ENCODE peak calls at places on chromosomes 12 and 14, in six cellular contexts. X is GM06990, C is GM23248, V is GM12878, W is left ventricle myocardium inferior, N is tibial nerve. L is an unnamed sample.

GRCh38 chr14:101560534-101561113 is 671 bp upstream of the DIO3 start:
- DNase-seq in N (no peak), W (no peak), C (no peak), V (no peak), X (no peak), L (no peak)

GRCh38 chr14:79515158-79515557 is 696.1 kb downstream of the DIO2 start:
- DNase-seq in C (peak; percentile 1), W (no peak), V (no peak), X (no peak), N (no peak), L (no peak)

GRCh38 chr12:104687823-104688573 is 231.2 kb downstream of the CHST11 start:
- DNase-seq in V (no peak), C (no peak), X (no peak), W (no peak), N (no peak), L (no peak)

GRCh38 chr12:43776498-43776897 is 17.7 kb downstream of the IRAK4 start:
- DNase-seq in X (no peak), V (no peak), N (no peak), W (no peak), C (peak; percentile 49), L (no peak)

GRCh38 chr12:21989819-21990412 is 48.7 kb upstream of the ABCC9 start:
- DNase-seq in W (no peak), V (no peak), N (no peak), C (peak; percentile 72), X (no peak), L (no peak)

GRCh38 chr14:24100197-24100981 is 6.3 kb downstream of the PCK2 start:
- DNase-seq in N (no peak), C (no peak), V (no peak), X (no peak), W (no peak), L (no peak)

GRCh38 chr14:93894992-93895391 is 32.2 kb upstream of the FAM181A start:
- DNase-seq in V (no peak), N (no peak), W (no peak), C (no peak), X (no peak), L (no peak)

GRCh38 chr12:112488257-112488926 is 69.6 kb downstream of the PTPN11 start:
- DNase-seq in X (no peak), V (no peak), N (no peak), W (no peak), C (no peak), L (no peak)

GRCh38 chr12:1003600-1004271 is 12.7 kb downstream of the ERC1 start:
- DNase-seq in V (no peak), X (no peak), C (no peak), N (no peak), W (no peak), L (no peak)

GRCh38 chr14:73612339-73613045 is at the start of gene ACOT6:
- DNase-seq in X (peak; percentile 70), V (no peak), N (peak; percentile 34), W (peak; percentile 69), C (peak; percentile 86), L (peak; percentile 65)

GRCh38 chr12:34363050-34363673 is 340.9 kb downstream of the ALG10 start:
- DNase-seq in C (no peak), W (no peak), N (no peak), X (no peak), V (no peak), L (no peak)

GRCh38 chr14:67187826-67188225 is 1.4 kb upstream of the GARIN2 start:
- DNase-seq in V (no peak), W (no peak), N (no peak), C (peak; percentile 70), X (no peak), L (no peak)

GRCh38 chr12:88298761-88299242 is 156.7 kb downstream of the TMTC3 start:
- DNase-seq in N (no peak), C (peak; percentile 78), V (peak; percentile 31), X (peak; percentile 4), W (no peak), L (peak; percentile 62)
- H3K4me3 ChIP-seq in N (no peak overlapping the region), C (peak overlapping the region; percentile 12), V (no peak overlapping the region), X (no peak overlapping the region), W (no peak overlapping the region), L (no peak overlapping the region)

GRCh38 chr12:109560867-109561710 is 12.2 kb downstream of the MMAB start:
- DNase-seq in X (no peak), C (no peak), V (no peak), N (no peak), W (no peak), L (no peak)

GRCh38 chr12:109562871-109563270 is 10.4 kb downstream of the MMAB start:
- DNase-seq in C (no peak), V (no peak), N (no peak), X (no peak), W (no peak), L (no peak)

GRCh38 chr12:109561711-109562030 is 11.6 kb downstream of the MMAB start:
- DNase-seq in C (no peak), W (no peak), V (no peak), X (no peak), N (no peak), L (no peak)

GRCh38 chr12:109566424-109566823 is 6.9 kb downstream of the MMAB start:
- DNase-seq in X (no peak), W (no peak), V (no peak), C (no peak), N (no peak), L (no peak)

DNA sequence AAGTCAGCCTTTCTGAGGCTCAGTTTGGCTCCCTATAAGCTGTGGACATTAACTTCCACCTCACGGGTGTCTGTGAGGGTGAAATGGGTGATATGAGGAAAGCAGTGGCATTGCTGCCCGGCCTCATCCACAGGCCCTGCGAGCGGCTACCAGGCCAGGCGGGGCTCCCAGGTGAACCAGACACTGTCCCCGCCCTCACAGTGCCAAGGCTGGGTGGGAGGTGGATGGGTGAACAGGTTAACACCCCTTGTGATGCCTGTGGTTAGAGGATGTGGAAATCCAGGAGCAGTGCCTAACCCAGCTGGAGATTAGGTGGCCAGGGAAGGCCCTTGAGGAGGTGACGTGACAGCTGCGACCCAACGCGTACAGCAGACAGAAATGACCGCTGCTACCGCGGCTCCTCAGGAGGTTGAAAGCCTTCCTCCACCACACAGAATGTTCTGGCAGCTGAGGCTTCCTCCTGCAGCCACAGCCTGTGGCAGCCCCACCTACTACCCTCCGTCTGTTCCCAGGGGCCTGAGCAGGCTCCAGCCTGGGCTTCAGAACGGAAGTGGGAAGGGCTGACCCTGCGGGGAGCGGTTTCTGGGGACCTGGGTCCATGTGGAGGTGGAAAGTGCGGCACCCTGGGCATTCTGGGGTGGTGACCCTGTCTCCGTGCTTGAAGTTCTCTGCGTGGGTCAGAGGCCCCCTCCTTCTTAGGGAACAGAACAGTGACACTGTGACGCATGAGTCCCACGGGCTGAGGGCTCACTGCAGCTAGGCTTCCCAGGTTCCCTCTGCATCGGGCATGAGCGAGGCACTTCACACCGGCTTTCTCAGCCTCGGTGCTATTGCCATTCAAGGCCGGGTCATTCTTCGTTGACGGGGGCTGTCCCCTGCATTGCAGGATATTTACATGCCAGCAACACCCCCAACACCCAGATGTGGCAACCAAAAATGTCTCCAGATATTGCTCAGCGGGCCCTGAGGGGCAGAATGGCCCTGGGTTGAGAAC is 9.7 kb downstream of the MMAB start:
- DNase-seq in V (no peak), C (no peak), W (peak; percentile 49), X (no peak), N (no peak), L (no peak)
- H3K36me3 ChIP-seq in V (peaks cover 8% of the 10 kb centered on the region), C (no peaks in the 10 kb centered on the region), W (peaks cover 63% of the 10 kb centered on the region), X (peaks cover 30% of the 10 kb centered on the region), N (no peaks in the 10 kb centered on the region), L (no peaks in the 10 kb centered on the region)

GRCh38 chr12:12263909-12264308 is 2.9 kb downstream of the LRP6 start:
- DNase-seq in N (no peak), X (no peak), V (no peak), C (no peak), W (no peak), L (no peak)
- H3K4me3 ChIP-seq in N (no peak overlapping the region), X (no peak overlapping the region), V (peak overlapping the region; percentile 92), C (peak overlapping the region; percentile 85), W (no peak overlapping the region), L (no peak overlapping the region)

DNA sequence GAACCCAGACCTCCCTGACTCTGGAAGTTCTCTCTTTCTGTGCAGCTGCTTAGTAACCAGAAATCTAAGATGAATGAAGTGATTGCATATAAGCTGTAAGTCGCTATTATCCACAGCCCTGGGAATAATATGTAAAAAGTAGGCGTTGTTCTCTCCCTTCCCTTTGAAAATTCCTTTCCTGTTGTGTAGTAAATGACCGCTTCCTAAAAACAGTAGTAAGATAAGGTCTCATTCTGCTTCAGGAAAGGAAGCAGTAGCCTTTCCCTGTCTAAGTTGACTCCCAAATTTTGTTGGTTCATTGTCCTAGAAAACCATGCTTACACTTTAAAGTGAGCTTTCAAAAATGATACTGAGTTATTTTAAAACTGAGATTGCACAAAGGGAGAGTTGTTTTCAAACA is 418.3 kb downstream of the EGLN3 start:
- DNase-seq in V (no peak), X (no peak), W (no peak), N (no peak), C (no peak), L (no peak)
- H3K36me3 ChIP-seq in V (no peaks in the 10 kb centered on the region), X (no peaks in the 10 kb centered on the region), W (no peaks in the 10 kb centered on the region), N (no peaks in the 10 kb centered on the region), C (no peaks in the 10 kb centered on the region), L (no peaks in the 10 kb centered on the region)

DNA sequence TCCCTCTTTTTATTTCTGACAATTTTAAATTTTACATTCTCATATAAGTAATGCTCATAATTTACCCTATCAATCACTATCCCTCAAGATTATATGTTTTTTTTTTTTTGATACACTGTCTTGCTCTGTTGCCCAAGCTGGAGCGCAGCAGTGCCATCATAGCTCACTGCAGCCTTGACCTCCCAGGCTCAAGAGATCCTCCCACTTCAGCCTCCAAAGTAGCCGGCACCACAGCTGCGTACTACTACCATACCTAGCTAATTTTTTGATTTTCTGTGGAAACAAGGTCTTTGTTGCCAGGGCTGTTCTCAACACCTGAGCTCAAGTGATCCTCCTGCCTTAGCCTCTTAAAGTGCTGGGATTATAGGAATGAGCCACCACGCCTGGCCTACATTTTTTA is 4.4 kb downstream of the DUSP16 start:
- DNase-seq in X (no peak), V (no peak), W (no peak), C (no peak), N (no peak), L (no peak)
- H3K4me3 ChIP-seq in X (no peak overlapping the region), V (peak overlapping the region; percentile 97), W (no peak overlapping the region), C (no peak overlapping the region), N (no peak overlapping the region), L (no peak overlapping the region)

GRCh38 chr12:132717531-132718387 is 7.1 kb downstream of the PGAM5 start:
- DNase-seq in W (no peak), C (peak; percentile 32), X (no peak), V (no peak), N (no peak), L (no peak)
- H3K36me3 ChIP-seq in W (peaks cover 70% of the 10 kb centered on the region), C (peaks cover 13% of the 10 kb centered on the region), X (peaks cover 37% of the 10 kb centered on the region), V (peaks cover 21% of the 10 kb centered on the region), N (no peaks in the 10 kb centered on the region), L (peaks cover 85% of the 10 kb centered on the region)

GRCh38 chr12:66170606-66171005 is 810 bp upstream of the TMBIM4 start:
- DNase-seq in N (no peak), X (no peak), V (no peak), C (no peak), W (no peak), L (no peak)
- H3K4me3 ChIP-seq in N (peak overlapping the region; percentile 76), X (no peak overlapping the region), V (no peak overlapping the region), C (peak overlapping the region; percentile 83), W (peak overlapping the region; percentile 90), L (peak overlapping the region; percentile 67)

L was measured in MG63.